ENCODE peak calls at places on chromosomes 2 and 18, in five cellular contexts. F, Z, P, N and E are unnamed samples.

GRCh38 chr2:160658851-160659250 is 165.2 kb upstream of the RBMS1 start:
- DNase-seq in N (no peak), Z (no peak), P (no peak), F (no peak), E (no peak)

GRCh38 chr2:239114119-239114581 is 266.3 kb downstream of the TWIST2 start:
- DNase-seq in P (no peak), N (no peak), Z (no peak), F (no peak), E (no peak)

GRCh38 chr18:8754995-8755955 is 49.9 kb downstream of the MTCL1 start:
- DNase-seq in Z (no peak), F (no peak), N (no peak), P (no peak), E (peak)

GRCh38 chr2:95032868-95033603 is 7.5 kb downstream of the MAL start:
- DNase-seq in Z (no peak), F (no peak), N (no peak), P (no peak), E (no peak)

GRCh38 chr18:74613390-74613789 is 15.7 kb downstream of the ZNF407 start:
- DNase-seq in P (no peak), F (no peak), Z (no peak), N (no peak), E (no peak)

GRCh38 chr2:46309052-46309953 is 12.1 kb downstream of the EPAS1 start:
- DNase-seq in N (no peak), Z (no peak), P (no peak), F (no peak), E (no peak)

GRCh38 chr2:48560546-48561209 is 30.7 kb downstream of the STON1 start:
- DNase-seq in N (no peak), Z (no peak), F (no peak), P (no peak), E (no peak)

GRCh38 chr2:16664052-16664731 is 1.4 kb downstream of the CYRIA start:
- DNase-seq in N (no peak), P (no peak), Z (no peak), F (peak), E (peak)

GRCh38 chr2:110873056-110873502 is 140.7 kb downstream of the ACOXL start:
- DNase-seq in P (no peak), Z (no peak), F (no peak), N (no peak), E (no peak)

GRCh38 chr2:170950221-170950737 is 21.2 kb downstream of the GORASP2 start:
- DNase-seq in F (no peak), Z (no peak), N (no peak), P (no peak), E (no peak)

GRCh38 chr18:45050712-45051639 is 370.3 kb downstream of the SETBP1 start:
- DNase-seq in N (no peak), F (no peak), Z (no peak), P (no peak), E (no peak)

GRCh38 chr2:165825041-165825440 is 31.0 kb upstream of the GALNT3 start:
- DNase-seq in F (no peak), N (no peak), P (no peak), Z (no peak), E (no peak)

GRCh38 chr18:77899972-77900754 is 650.5 kb downstream of the GALR1 start:
- DNase-seq in F (peak), P (no peak), N (peak), Z (peak), E (no peak)

GRCh38 chr2:215535726-215536125 is 99.9 kb upstream of the FN1 start:
- DNase-seq in Z (no peak), N (no peak), F (no peak), P (no peak), E (no peak)

GRCh38 chr18:2515908-2516625 is 55.2 kb downstream of the METTL4 start:
- DNase-seq in P (no peak), Z (no peak), F (no peak), N (no peak), E (no peak)

GRCh38 chr18:61322265-61322873 is 10.9 kb upstream of the CDH20 start:
- DNase-seq in Z (peak), F (peak), P (no peak), N (peak), E (no peak)

GRCh38 chr18:59540819-59541218 is 156.4 kb downstream of the CCBE1 start:
- DNase-seq in P (no peak), N (no peak), Z (no peak), F (no peak), E (no peak)

GRCh38 chr18:62458868-62459716 is 63.7 kb upstream of the ZCCHC2 start:
- DNase-seq in F (no peak), Z (no peak), P (no peak), N (no peak), E (no peak)

GRCh38 chr2:222673273-222673672 is 1.8 kb downstream of the MOGAT1 start:
- DNase-seq in F (no peak), N (no peak), Z (no peak), P (no peak), E (no peak)

GRCh38 chr18:75204978-75205759 is 3.8 kb downstream of the PTGR3 start:
- DNase-seq in F (no peak), P (no peak), Z (no peak), N (no peak), E (no peak)

GRCh38 chr2:222747526-222748160 is 76.2 kb downstream of the MOGAT1 start:
- DNase-seq in N (no peak), P (no peak), Z (no peak), F (no peak), E (no peak)

GRCh38 chr2:180705122-180705521 is 275.3 kb upstream of the UBE2E3 start:
- DNase-seq in N (no peak), F (no peak), P (no peak), Z (peak), E (no peak)

GRCh38 chr2:143399679-143400078 is 270.5 kb downstream of the ARHGAP15 start:
- DNase-seq in F (no peak), Z (no peak), N (no peak), P (no peak), E (no peak)

GRCh38 chr2:129178356-129178755 is 801.1 kb upstream of the RAB6C start:
- DNase-seq in P (no peak), N (no peak), F (no peak), Z (no peak), E (no peak)

GRCh38 chr2:104755026-104755856 is 98.7 kb upstream of the POU3F3 start:
- DNase-seq in P (no peak), F (peak), N (no peak), Z (no peak), E (peak)

GRCh38 chr18:21298351-21298750 is 56.3 kb downstream of the GREB1L start:
- DNase-seq in Z (no peak), N (no peak), P (no peak), F (no peak), E (no peak)

GRCh38 chr2:99066075-99066557 is 75.4 kb upstream of the C2orf15 start:
- DNase-seq in Z (peak), F (no peak), N (no peak), P (no peak), E (no peak)

GRCh38 chr2:112772322-112772721 is 7.9 kb upstream of the CKAP2L start:
- DNase-seq in P (no peak), F (no peak), N (no peak), Z (no peak), E (no peak)

GRCh38 chr18:50356036-50356945 is 18.6 kb upstream of the SKA1 start:
- DNase-seq in N (no peak), Z (peak), P (no peak), F (no peak), E (no peak)

GRCh38 chr2:64260817-64261216 is 116.6 kb upstream of the PELI1 start:
- DNase-seq in Z (peak), F (peak), P (no peak), N (no peak), E (no peak)
- TF ChIP-seq POLR2AphosphoS5 in Z (no peak), F (peak), P (no peak), N (no peak), E (peak)

DNA sequence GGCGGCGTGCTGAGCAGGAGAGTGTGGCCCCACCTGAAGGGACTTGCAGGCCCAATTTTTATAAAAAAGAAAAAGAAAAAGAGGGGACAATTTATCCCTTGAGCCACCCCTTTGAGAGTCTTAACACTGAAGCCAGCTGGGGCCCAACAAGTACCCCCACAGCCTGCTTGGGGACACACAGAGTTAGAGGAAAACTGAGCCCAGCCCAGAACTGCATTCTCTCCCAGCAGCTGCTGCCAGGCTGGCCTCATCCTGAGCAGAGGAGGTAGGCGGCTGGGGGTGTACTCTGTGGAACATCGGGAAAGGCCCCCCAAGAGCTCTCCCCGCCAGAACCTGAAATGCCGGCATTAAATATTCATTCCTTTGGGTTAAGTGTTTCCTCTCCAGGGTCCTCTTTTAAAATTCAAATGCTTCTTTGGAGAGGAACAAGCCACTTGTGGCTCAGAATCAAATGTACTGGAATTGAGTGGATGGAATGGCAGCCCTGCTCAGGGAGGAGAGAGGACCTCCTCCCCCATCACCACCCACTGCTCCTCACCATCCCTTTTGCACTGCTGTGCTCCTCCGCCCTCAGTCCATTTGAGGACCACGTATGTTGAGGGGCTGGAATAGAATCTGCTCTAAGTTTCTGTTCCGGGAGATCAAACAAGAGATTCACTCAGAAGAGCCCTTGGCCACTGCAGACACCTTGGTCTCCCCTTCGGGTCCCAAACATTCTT is 45.6 kb downstream of the C1QL2 start:
- DNase-seq in N (no peak), P (no peak), Z (no peak), F (no peak), E (no peak)
- TF ChIP-seq POLR2AphosphoS5 in N (no peak), P (no peak), Z (no peak), F (no peak), E (no peak)

DNA sequence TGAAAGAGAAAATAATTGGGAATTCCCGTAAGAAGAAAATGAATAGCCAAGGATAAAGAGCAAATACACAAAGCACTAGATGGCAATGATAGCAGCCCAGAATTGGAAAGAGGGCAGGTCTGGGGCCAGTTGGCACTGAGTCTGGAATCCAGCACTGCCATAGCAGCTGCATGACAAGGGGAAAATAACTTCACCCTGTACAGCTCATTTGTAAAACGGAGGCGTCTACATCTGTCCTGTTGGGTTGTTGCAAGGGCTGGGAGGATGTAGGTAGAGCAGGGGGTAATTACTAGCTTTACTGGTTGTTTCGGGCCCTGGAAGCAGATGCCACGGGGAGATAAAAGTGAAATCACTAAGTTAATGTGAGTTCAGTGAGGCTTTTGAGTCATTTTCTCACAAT is 110.0 kb upstream of the RASGRP3 start:
- DNase-seq in Z (no peak), P (no peak), N (no peak), F (no peak), E (no peak)
- TF ChIP-seq POLR2AphosphoS5 in Z (no peak), P (no peak), N (no peak), F (no peak), E (no peak)

GRCh38 chr18:3604626-3605408 is 154.8 kb downstream of the TGIF1 start:
- DNase-seq in P (no peak), Z (peak), N (no peak), F (peak), E (no peak)
- TF ChIP-seq POLR2AphosphoS5 in P (no peak), Z (peak), N (peak), F (peak), E (peak)

GRCh38 chr2:240868286-240869108 is at the start of gene AGXT:
- DNase-seq in Z (no peak), N (no peak), P (peak), F (peak), E (no peak)
- TF ChIP-seq POLR2AphosphoS5 in Z (no peak), N (no peak), P (no peak), F (no peak), E (no peak)

DNA sequence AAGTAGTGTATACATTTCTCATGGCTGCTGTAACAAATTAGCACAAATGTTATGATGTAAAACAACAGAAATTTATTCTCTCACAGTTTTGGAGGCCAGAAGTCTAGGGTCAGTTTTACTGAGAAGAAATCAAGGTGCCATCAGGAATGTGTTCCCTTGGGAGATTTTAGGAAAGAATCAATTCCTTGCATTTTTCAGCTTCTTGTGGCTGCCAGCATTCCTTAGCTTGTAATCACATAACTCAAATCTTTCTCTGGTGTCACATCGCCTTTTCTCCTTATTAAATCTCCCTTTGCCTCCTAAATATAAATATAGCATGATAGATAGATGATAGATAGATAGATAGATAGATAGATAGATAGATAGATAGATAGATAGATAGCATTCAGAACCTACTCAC is 307.0 kb upstream of the REG3G start:
- DNase-seq in N (no peak), P (no peak), Z (no peak), F (no peak), E (no peak)
- TF ChIP-seq POLR2AphosphoS5 in N (no peak), P (no peak), Z (no peak), F (no peak), E (no peak)

GRCh38 chr2:63434597-63434996 is 153.7 kb downstream of the WDPCP start:
- DNase-seq in N (no peak), P (no peak), F (no peak), Z (peak), E (no peak)
- TF ChIP-seq POLR2AphosphoS5 in N (no peak), P (no peak), F (no peak), Z (peak), E (no peak)

GRCh38 chr2:50438293-50438692 is 593.6 kb downstream of the NRXN1 start:
- DNase-seq in P (no peak), N (no peak), F (no peak), Z (no peak), E (no peak)
- TF ChIP-seq POLR2AphosphoS5 in P (no peak), N (no peak), F (no peak), Z (no peak), E (no peak)